ENCODE peak calls at places on chromosomes 5 and 9, in seven cellular contexts. One of them, this sample, is unnamed.

GRCh38 chr5:27911216-27911615 is 872.8 kb upstream of the CDH9 start:
- DNase-seq in hepatocyte: no peak
- DNase-seq in MM.1S: no peak
- DNase-seq in PC-3: peak; percentile 71
- DNase-seq in neural progenitor cell: no peak
- DNase-seq in GM23338: no peak
- DNase-seq in HCT116: no peak
- DNase-seq in this sample: no peak

GRCh38 chr9:104927912-104928740 is at the start of gene ABCA1:
- DNase-seq in hepatocyte: peak; percentile 95
- DNase-seq in MM.1S: peak; percentile 74
- DNase-seq in PC-3: peak; percentile 58
- DNase-seq in neural progenitor cell: peak; percentile 94
- DNase-seq in GM23338: peak; percentile 96
- DNase-seq in HCT116: peak; percentile 29
- DNase-seq in this sample: peak; percentile 84

GRCh38 chr5:79488775-79489174 is 25.2 kb downstream of the HOMER1 start:
- DNase-seq in hepatocyte: no peak
- DNase-seq in MM.1S: no peak
- DNase-seq in PC-3: no peak
- DNase-seq in neural progenitor cell: no peak
- DNase-seq in GM23338: no peak
- DNase-seq in HCT116: no peak
- DNase-seq in this sample: peak; percentile 44

GRCh38 chr9:6584881-6585597 is 60.5 kb downstream of the GLDC start:
- DNase-seq in hepatocyte: peak; percentile 49
- DNase-seq in MM.1S: peak; percentile 71
- DNase-seq in PC-3: peak; percentile 63
- DNase-seq in neural progenitor cell: peak; percentile 6
- DNase-seq in GM23338: peak; percentile 46
- DNase-seq in HCT116: peak; percentile 23
- DNase-seq in this sample: peak; percentile 46

GRCh38 chr9:91197232-91198181 is 164.2 kb downstream of the AUH start:
- DNase-seq in hepatocyte: peak; percentile 90
- DNase-seq in MM.1S: no peak
- DNase-seq in PC-3: peak; percentile 68
- DNase-seq in neural progenitor cell: no peak
- DNase-seq in GM23338: peak; percentile 19
- DNase-seq in HCT116: peak; percentile 85
- DNase-seq in this sample: peak; percentile 95

GRCh38 chr9:70480405-70480980 is 66.0 kb upstream of the KLF9 start:
- DNase-seq in hepatocyte: peak; percentile 87
- DNase-seq in MM.1S: no peak
- DNase-seq in PC-3: peak; percentile 14
- DNase-seq in neural progenitor cell: no peak
- DNase-seq in GM23338: no peak
- DNase-seq in HCT116: no peak
- DNase-seq in this sample: peak; percentile 80

GRCh38 chr5:179568731-179569130 is 18.4 kb downstream of the RUFY1 start:
- DNase-seq in hepatocyte: no peak
- DNase-seq in MM.1S: no peak
- DNase-seq in PC-3: no peak
- DNase-seq in neural progenitor cell: no peak
- DNase-seq in GM23338: no peak
- DNase-seq in HCT116: no peak
- DNase-seq in this sample: no peak

GRCh38 chr5:157877821-157878220 is 18.9 kb upstream of the CLINT1 start:
- DNase-seq in hepatocyte: no peak
- DNase-seq in MM.1S: no peak
- DNase-seq in PC-3: no peak
- DNase-seq in neural progenitor cell: no peak
- DNase-seq in GM23338: no peak
- DNase-seq in HCT116: no peak
- DNase-seq in this sample: peak; percentile 25

GRCh38 chr9:115939065-115939765 is 214.4 kb upstream of the PAPPA start:
- DNase-seq in hepatocyte: no peak
- DNase-seq in MM.1S: no peak
- DNase-seq in PC-3: peak; percentile 62
- DNase-seq in neural progenitor cell: no peak
- DNase-seq in GM23338: no peak
- DNase-seq in HCT116: no peak
- DNase-seq in this sample: peak; percentile 53

GRCh38 chr5:122908108-122908507 is 62.7 kb downstream of the SNX24 start:
- DNase-seq in hepatocyte: no peak
- DNase-seq in MM.1S: no peak
- DNase-seq in PC-3: no peak
- DNase-seq in neural progenitor cell: no peak
- DNase-seq in GM23338: no peak
- DNase-seq in HCT116: no peak
- DNase-seq in this sample: no peak

GRCh38 chr5:137997726-137998213 is 35.1 kb downstream of the FAM13B start:
- DNase-seq in hepatocyte: no peak
- DNase-seq in MM.1S: peak; percentile 73
- DNase-seq in PC-3: peak; percentile 45
- DNase-seq in neural progenitor cell: no peak
- DNase-seq in GM23338: no peak
- DNase-seq in HCT116: no peak
- DNase-seq in this sample: peak; percentile 5

GRCh38 chr9:16883586-16883985 is 13.1 kb upstream of the BNC2 start:
- DNase-seq in hepatocyte: no peak
- DNase-seq in MM.1S: no peak
- DNase-seq in PC-3: peak; percentile 59
- DNase-seq in neural progenitor cell: no peak
- DNase-seq in GM23338: no peak
- DNase-seq in HCT116: no peak
- DNase-seq in this sample: peak; percentile 38

GRCh38 chr5:119011186-119011585 is 22.8 kb upstream of the DTWD2 start:
- DNase-seq in hepatocyte: no peak
- DNase-seq in MM.1S: no peak
- DNase-seq in PC-3: no peak
- DNase-seq in neural progenitor cell: no peak
- DNase-seq in GM23338: peak; percentile 33
- DNase-seq in HCT116: no peak
- DNase-seq in this sample: no peak

GRCh38 chr5:41253109-41253508 is 39.8 kb upstream of the C6 start:
- DNase-seq in hepatocyte: no peak
- DNase-seq in MM.1S: no peak
- DNase-seq in PC-3: peak; percentile 41
- DNase-seq in neural progenitor cell: no peak
- DNase-seq in GM23338: no peak
- DNase-seq in HCT116: no peak
- DNase-seq in this sample: no peak

GRCh38 chr9:95991326-95991725 is 115.8 kb downstream of the ERCC6L2 start:
- DNase-seq in hepatocyte: no peak
- DNase-seq in MM.1S: no peak
- DNase-seq in PC-3: peak; percentile 41
- DNase-seq in neural progenitor cell: no peak
- DNase-seq in GM23338: no peak
- DNase-seq in HCT116: no peak
- DNase-seq in this sample: no peak

GRCh38 chr5:18789216-18789615 is 1155.0 kb downstream of the TAF11L14 start:
- DNase-seq in hepatocyte: no peak
- DNase-seq in MM.1S: no peak
- DNase-seq in PC-3: no peak
- DNase-seq in neural progenitor cell: no peak
- DNase-seq in GM23338: no peak
- DNase-seq in HCT116: no peak
- DNase-seq in this sample: no peak

GRCh38 chr5:52007230-52007858 is 624.1 kb downstream of the ISL1 start:
- DNase-seq in hepatocyte: peak; percentile 75
- DNase-seq in MM.1S: peak; percentile 27
- DNase-seq in PC-3: peak; percentile 51
- DNase-seq in neural progenitor cell: peak; percentile 67
- DNase-seq in GM23338: peak; percentile 66
- DNase-seq in HCT116: peak; percentile 16
- DNase-seq in this sample: peak; percentile 63

GRCh38 chr5:1540166-1540565 is 16.4 kb upstream of the LPCAT1 start:
- DNase-seq in hepatocyte: no peak
- DNase-seq in MM.1S: no peak
- DNase-seq in PC-3: no peak
- DNase-seq in neural progenitor cell: no peak
- DNase-seq in GM23338: no peak
- DNase-seq in HCT116: no peak
- DNase-seq in this sample: no peak

GRCh38 chr5:123438244-123438643 is 15.0 kb upstream of the CEP120 start:
- DNase-seq in hepatocyte: no peak
- DNase-seq in MM.1S: no peak
- DNase-seq in PC-3: no peak
- DNase-seq in neural progenitor cell: no peak
- DNase-seq in GM23338: no peak
- DNase-seq in HCT116: no peak
- DNase-seq in this sample: no peak

GRCh38 chr9:69097053-69097452 is 61.5 kb downstream of the FXN start:
- DNase-seq in hepatocyte: peak; percentile 59
- DNase-seq in MM.1S: no peak
- DNase-seq in PC-3: no peak
- DNase-seq in neural progenitor cell: no peak
- DNase-seq in GM23338: no peak
- DNase-seq in HCT116: no peak
- DNase-seq in this sample: peak; percentile 61

GRCh38 chr9:32218100-32218767 is 166.2 kb upstream of the ACO1 start:
- DNase-seq in hepatocyte: no peak
- DNase-seq in MM.1S: peak; percentile 61
- DNase-seq in PC-3: no peak
- DNase-seq in neural progenitor cell: no peak
- DNase-seq in GM23338: no peak
- DNase-seq in HCT116: no peak
- DNase-seq in this sample: no peak

GRCh38 chr5:180950291-180950949 is 38.2 kb upstream of the BTNL3 start:
- DNase-seq in hepatocyte: no peak
- DNase-seq in MM.1S: no peak
- DNase-seq in PC-3: peak; percentile 91
- DNase-seq in neural progenitor cell: no peak
- DNase-seq in GM23338: no peak
- DNase-seq in HCT116: no peak
- DNase-seq in this sample: no peak

DNA sequence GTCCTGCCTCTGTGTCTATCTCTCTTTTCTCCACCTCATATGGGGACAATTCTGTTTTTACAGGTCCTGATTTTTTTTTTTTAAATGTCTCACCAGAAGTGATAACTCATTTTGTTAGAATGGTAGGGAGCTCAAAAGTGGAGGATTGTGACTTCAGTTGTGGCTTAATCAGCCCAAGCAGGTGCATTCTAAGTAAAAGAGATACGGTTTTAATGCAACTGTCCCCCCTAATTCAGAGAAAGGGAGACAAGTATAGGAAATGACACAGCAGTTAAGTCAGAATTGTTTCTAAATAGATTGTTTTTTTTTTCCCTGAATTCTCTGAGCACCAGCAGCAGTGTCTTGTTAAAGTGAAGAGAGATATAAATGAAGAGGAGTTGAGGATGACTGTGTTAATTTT is 24.5 kb downstream of the MAST4 start:
- DNase-seq in hepatocyte: no peak
- DNase-seq in MM.1S: peak; percentile 57
- DNase-seq in PC-3: no peak
- DNase-seq in neural progenitor cell: no peak
- DNase-seq in GM23338: no peak
- DNase-seq in HCT116: no peak
- DNase-seq in this sample: no peak
- H3K4me2 ChIP-seq in hepatocyte: no peak overlapping the region
- H3K4me2 ChIP-seq in MM.1S: peak overlapping the region; percentile 14
- H3K4me2 ChIP-seq in PC-3: no peak overlapping the region
- H3K4me2 ChIP-seq in neural progenitor cell: peak overlapping the region; percentile 42
- H3K4me2 ChIP-seq in GM23338: no peak overlapping the region
- H3K4me2 ChIP-seq in HCT116: no peak overlapping the region
- H3K4me2 ChIP-seq in this sample: no peak overlapping the region

GRCh38 chr9:127178646-127179632 is 56.5 kb upstream of the ANGPTL2 start:
- DNase-seq in hepatocyte: peak; percentile 52
- DNase-seq in MM.1S: no peak
- DNase-seq in PC-3: no peak
- DNase-seq in neural progenitor cell: peak; percentile 31
- DNase-seq in GM23338: peak; percentile 40
- DNase-seq in HCT116: no peak
- DNase-seq in this sample: no peak

GRCh38 chr9:127179633-127180401 is 57.4 kb upstream of the ANGPTL2 start:
- DNase-seq in hepatocyte: no peak
- DNase-seq in MM.1S: no peak
- DNase-seq in PC-3: no peak
- DNase-seq in neural progenitor cell: no peak
- DNase-seq in GM23338: no peak
- DNase-seq in HCT116: no peak
- DNase-seq in this sample: no peak

GRCh38 chr9:127181315-127181580 is 58.8 kb upstream of the ANGPTL2 start:
- DNase-seq in hepatocyte: no peak
- DNase-seq in MM.1S: no peak
- DNase-seq in PC-3: no peak
- DNase-seq in neural progenitor cell: no peak
- DNase-seq in GM23338: no peak
- DNase-seq in HCT116: no peak
- DNase-seq in this sample: no peak

GRCh38 chr9:127181595-127182190 is 59.3 kb upstream of the ANGPTL2 start:
- DNase-seq in hepatocyte: no peak
- DNase-seq in MM.1S: no peak
- DNase-seq in PC-3: no peak
- DNase-seq in neural progenitor cell: no peak
- DNase-seq in GM23338: no peak
- DNase-seq in HCT116: no peak
- DNase-seq in this sample: no peak

GRCh38 chr9:127180457-127181314 is 58.3 kb upstream of the ANGPTL2 start:
- DNase-seq in hepatocyte: no peak
- DNase-seq in MM.1S: no peak
- DNase-seq in PC-3: no peak
- DNase-seq in neural progenitor cell: no peak
- DNase-seq in GM23338: no peak
- DNase-seq in HCT116: no peak
- DNase-seq in this sample: no peak
- TF ChIP-seq EZH2phosphoT487 in hepatocyte: no peak
- TF ChIP-seq EZH2phosphoT487 in MM.1S: no peak
- TF ChIP-seq EZH2phosphoT487 in PC-3: no peak
- TF ChIP-seq EZH2phosphoT487 in neural progenitor cell: no peak
- TF ChIP-seq EZH2phosphoT487 in GM23338: no peak
- TF ChIP-seq EZH2phosphoT487 in HCT116: no peak
- TF ChIP-seq EZH2phosphoT487 in this sample: no peak

GRCh38 chr9:132582786-132583583 is 579 bp downstream of the BARHL1 start:
- DNase-seq in hepatocyte: no peak
- DNase-seq in MM.1S: no peak
- DNase-seq in PC-3: no peak
- DNase-seq in neural progenitor cell: peak; percentile 9
- DNase-seq in GM23338: no peak
- DNase-seq in HCT116: no peak
- DNase-seq in this sample: no peak
- TF ChIP-seq EZH2 in hepatocyte: no peak
- TF ChIP-seq EZH2 in MM.1S: no peak
- TF ChIP-seq EZH2 in PC-3: no peak
- TF ChIP-seq EZH2 in neural progenitor cell: peak; percentile 69
- TF ChIP-seq EZH2 in GM23338: peak; percentile 91
- TF ChIP-seq EZH2 in HCT116: no peak
- TF ChIP-seq EZH2 in this sample: no peak

DNA sequence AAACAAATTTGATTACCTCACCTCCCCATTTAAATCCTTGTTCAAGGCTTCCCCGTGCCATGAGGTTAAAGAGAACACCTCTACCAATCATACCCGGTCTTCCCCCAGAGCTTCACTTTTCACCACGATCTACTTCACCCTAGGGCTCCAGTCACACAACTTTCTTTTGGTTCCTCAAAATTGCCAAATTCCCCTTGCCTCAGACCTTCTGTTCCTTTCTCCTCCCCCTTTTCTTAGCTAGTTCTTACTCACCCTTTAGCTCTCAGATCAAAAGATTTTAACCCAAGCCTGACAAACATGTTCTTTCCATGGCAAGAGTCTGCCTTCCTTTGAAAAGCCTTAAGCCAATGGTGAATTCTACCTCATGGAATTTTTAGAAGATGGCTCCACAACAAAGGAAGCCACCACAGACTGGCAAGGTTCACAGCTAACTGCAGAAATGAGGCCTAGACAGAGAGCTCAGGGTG is 56.7 kb downstream of the MAPKAP1 start:
- DNase-seq in hepatocyte: no peak
- DNase-seq in MM.1S: no peak
- DNase-seq in PC-3: peak; percentile 66
- DNase-seq in neural progenitor cell: no peak
- DNase-seq in GM23338: no peak
- DNase-seq in HCT116: no peak
- DNase-seq in this sample: peak; percentile 88
- H3K4me2 ChIP-seq in hepatocyte: no peak overlapping the region
- H3K4me2 ChIP-seq in MM.1S: no peak overlapping the region
- H3K4me2 ChIP-seq in PC-3: peak overlapping the region; percentile 84
- H3K4me2 ChIP-seq in neural progenitor cell: no peak overlapping the region
- H3K4me2 ChIP-seq in GM23338: peak overlapping the region; percentile 53
- H3K4me2 ChIP-seq in HCT116: peak overlapping the region; percentile 66
- H3K4me2 ChIP-seq in this sample: peak overlapping the region; percentile 99